ENCODE peak calls at places on chromosomes 16 and 17, in five cellular contexts. One of them, this sample, is unnamed.

GRCh38 chr17:58671969-58672368 is 19.9 kb downstream of the TEX14 start:
- DNase-seq in H7: no peak
- DNase-seq in uterus: no peak
- DNase-seq in cardiac fibroblast: no peak
- DNase-seq in astrocyte of the spinal cord: no peak
- DNase-seq in this sample: no peak

GRCh38 chr17:29590979-29591736 is 1.7 kb upstream of the GIT1 start:
- DNase-seq in uterus: peak
- DNase-seq in H7: peak
- DNase-seq in astrocyte of the spinal cord: no peak
- DNase-seq in cardiac fibroblast: peak
- DNase-seq in this sample: peak

GRCh38 chr16:69311115-69311532 is at the start of gene VPS4A:
- DNase-seq in H7: peak
- DNase-seq in uterus: peak
- DNase-seq in astrocyte of the spinal cord: peak
- DNase-seq in cardiac fibroblast: peak
- DNase-seq in this sample: peak

GRCh38 chr16:48556913-48557351 is 53.0 kb downstream of the N4BP1 start:
- DNase-seq in H7: no peak
- DNase-seq in cardiac fibroblast: peak
- DNase-seq in uterus: no peak
- DNase-seq in astrocyte of the spinal cord: peak
- DNase-seq in this sample: peak

GRCh38 chr16:3961449-3961849 is 80.9 kb upstream of the CREBBP start:
- DNase-seq in H7: peak
- DNase-seq in uterus: no peak
- DNase-seq in cardiac fibroblast: no peak
- DNase-seq in astrocyte of the spinal cord: peak
- DNase-seq in this sample: peak

GRCh38 chr16:2785101-2785991 is 2.0 kb downstream of the PRSS33 start:
- DNase-seq in H7: peak
- DNase-seq in cardiac fibroblast: no peak
- DNase-seq in uterus: peak
- DNase-seq in astrocyte of the spinal cord: no peak
- DNase-seq in this sample: no peak

GRCh38 chr17:49873466-49873865 is 25.6 kb upstream of the TAC4 start:
- DNase-seq in uterus: no peak
- DNase-seq in H7: no peak
- DNase-seq in cardiac fibroblast: no peak
- DNase-seq in astrocyte of the spinal cord: no peak
- DNase-seq in this sample: no peak

GRCh38 chr16:86171329-86171728 is 272.4 kb downstream of the IRF8 start:
- DNase-seq in H7: no peak
- DNase-seq in cardiac fibroblast: peak
- DNase-seq in astrocyte of the spinal cord: no peak
- DNase-seq in uterus: no peak
- DNase-seq in this sample: no peak

GRCh38 chr16:17432902-17433576 is 37.7 kb downstream of the XYLT1 start:
- DNase-seq in cardiac fibroblast: peak
- DNase-seq in uterus: peak
- DNase-seq in astrocyte of the spinal cord: no peak
- DNase-seq in H7: no peak
- DNase-seq in this sample: no peak

GRCh38 chr17:14052886-14053615 is 16.3 kb upstream of the COX10 start:
- DNase-seq in H7: no peak
- DNase-seq in cardiac fibroblast: peak
- DNase-seq in uterus: no peak
- DNase-seq in astrocyte of the spinal cord: peak
- DNase-seq in this sample: no peak
- H3K4me3 ChIP-seq in H7: no peak
- H3K4me3 ChIP-seq in cardiac fibroblast: no peak
- H3K4me3 ChIP-seq in uterus: no peak
- H3K4me3 ChIP-seq in astrocyte of the spinal cord: no peak
- H3K4me3 ChIP-seq in this sample: no peak

GRCh38 chr17:78125138-78125913 is 3.2 kb downstream of the TMC6 start:
- DNase-seq in H7: no peak
- DNase-seq in cardiac fibroblast: no peak
- DNase-seq in astrocyte of the spinal cord: no peak
- DNase-seq in uterus: no peak
- DNase-seq in this sample: no peak
- H3K4me3 ChIP-seq in H7: no peak
- H3K4me3 ChIP-seq in cardiac fibroblast: no peak
- H3K4me3 ChIP-seq in astrocyte of the spinal cord: no peak
- H3K4me3 ChIP-seq in uterus: no peak
- H3K4me3 ChIP-seq in this sample: no peak

GRCh38 chr16:12920739-12921138 is 19.3 kb downstream of the SHISA9 start:
- DNase-seq in astrocyte of the spinal cord: no peak
- DNase-seq in cardiac fibroblast: no peak
- DNase-seq in H7: no peak
- DNase-seq in uterus: no peak
- DNase-seq in this sample: no peak

GRCh38 chr16:12917246-12917645 is 15.8 kb downstream of the SHISA9 start:
- DNase-seq in astrocyte of the spinal cord: no peak
- DNase-seq in cardiac fibroblast: no peak
- DNase-seq in H7: no peak
- DNase-seq in uterus: no peak
- DNase-seq in this sample: no peak

DNA sequence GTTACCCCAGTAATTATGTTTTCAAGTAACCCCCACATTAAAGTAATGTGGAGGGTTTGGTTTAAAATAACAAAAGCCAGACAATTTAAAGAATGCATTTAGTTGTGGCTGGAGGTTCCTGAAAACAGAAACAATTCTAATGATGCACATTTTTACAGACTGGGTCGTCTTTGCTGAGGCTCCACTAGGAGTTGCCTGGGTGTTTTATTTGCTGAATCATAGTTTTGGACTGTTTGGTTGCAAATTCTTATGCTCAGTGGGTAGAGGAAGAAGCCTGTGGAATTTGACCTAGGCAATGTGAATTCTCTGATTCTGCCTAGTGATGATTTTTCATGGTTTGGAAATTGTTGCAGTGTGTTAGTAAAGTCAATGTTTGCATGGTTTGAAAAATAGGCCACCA is 16.3 kb downstream of the SHISA9 start:
- DNase-seq in cardiac fibroblast: no peak
- DNase-seq in astrocyte of the spinal cord: peak
- DNase-seq in uterus: no peak
- DNase-seq in H7: no peak
- DNase-seq in this sample: no peak
- H3K4me3 ChIP-seq in cardiac fibroblast: no peak
- H3K4me3 ChIP-seq in astrocyte of the spinal cord: no peak
- H3K4me3 ChIP-seq in uterus: no peak
- H3K4me3 ChIP-seq in H7: no peak
- H3K4me3 ChIP-seq in this sample: no peak

GRCh38 chr17:75476274-75476673 is 19.8 kb downstream of the TMEM94 start:
- DNase-seq in uterus: peak
- DNase-seq in astrocyte of the spinal cord: peak
- DNase-seq in H7: no peak
- DNase-seq in cardiac fibroblast: peak
- DNase-seq in this sample: no peak
- H3K4me3 ChIP-seq in uterus: no peak
- H3K4me3 ChIP-seq in astrocyte of the spinal cord: no peak
- H3K4me3 ChIP-seq in H7: no peak
- H3K4me3 ChIP-seq in cardiac fibroblast: no peak
- H3K4me3 ChIP-seq in this sample: no peak

DNA sequence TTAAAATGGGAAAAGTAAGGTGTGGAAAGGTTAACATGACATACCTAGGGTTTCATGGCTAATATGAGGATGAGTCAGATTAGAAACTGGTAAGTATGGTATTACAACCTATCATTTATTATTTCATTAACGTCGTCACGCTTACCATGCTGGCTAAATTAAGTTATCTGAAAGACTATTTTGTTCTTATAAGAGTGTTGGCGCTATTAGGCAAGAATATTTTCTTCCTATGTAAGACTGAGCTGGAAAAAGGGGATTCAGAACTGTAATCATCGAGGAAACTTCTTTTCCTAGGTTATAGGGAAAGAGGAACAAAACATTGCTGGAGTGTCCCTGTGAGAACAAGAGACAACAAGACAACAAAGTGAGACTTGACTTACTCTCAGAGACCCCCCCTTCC is 440.8 kb downstream of the KCNJ2 start:
- DNase-seq in H7: no peak
- DNase-seq in astrocyte of the spinal cord: no peak
- DNase-seq in cardiac fibroblast: no peak
- DNase-seq in uterus: no peak
- DNase-seq in this sample: no peak
- H3K4me3 ChIP-seq in H7: no peak
- H3K4me3 ChIP-seq in astrocyte of the spinal cord: no peak
- H3K4me3 ChIP-seq in cardiac fibroblast: no peak
- H3K4me3 ChIP-seq in uterus: no peak
- H3K4me3 ChIP-seq in this sample: no peak

GRCh38 chr16:23333034-23333579 is 31.0 kb downstream of the SCNN1B start:
- DNase-seq in astrocyte of the spinal cord: no peak
- DNase-seq in uterus: no peak
- DNase-seq in H7: no peak
- DNase-seq in cardiac fibroblast: peak
- DNase-seq in this sample: peak

GRCh38 chr16:23337836-23338550 is 35.9 kb downstream of the SCNN1B start:
- DNase-seq in H7: no peak
- DNase-seq in cardiac fibroblast: no peak
- DNase-seq in uterus: no peak
- DNase-seq in astrocyte of the spinal cord: no peak
- DNase-seq in this sample: no peak

GRCh38 chr16:23333962-23334361 is 31.9 kb downstream of the SCNN1B start:
- DNase-seq in cardiac fibroblast: no peak
- DNase-seq in H7: no peak
- DNase-seq in astrocyte of the spinal cord: no peak
- DNase-seq in uterus: no peak
- DNase-seq in this sample: no peak

GRCh38 chr16:23334421-23334853 is 32.3 kb downstream of the SCNN1B start:
- DNase-seq in cardiac fibroblast: no peak
- DNase-seq in H7: no peak
- DNase-seq in uterus: no peak
- DNase-seq in astrocyte of the spinal cord: no peak
- DNase-seq in this sample: no peak

GRCh38 chr16:23334950-23335349 is 32.8 kb downstream of the SCNN1B start:
- DNase-seq in uterus: no peak
- DNase-seq in astrocyte of the spinal cord: no peak
- DNase-seq in H7: no peak
- DNase-seq in cardiac fibroblast: no peak
- DNase-seq in this sample: no peak
- H3K4me3 ChIP-seq in uterus: no peak
- H3K4me3 ChIP-seq in astrocyte of the spinal cord: no peak
- H3K4me3 ChIP-seq in H7: no peak
- H3K4me3 ChIP-seq in cardiac fibroblast: no peak
- H3K4me3 ChIP-seq in this sample: no peak

This sample was measured in MG63.